ENCODE peak calls at places on chromosomes 4 and X, in seven cellular contexts. R is omental fat pad, S is psoas muscle, G is WTC11, Z is ovary, N is fibroblast of lung, K is A549. O is an unnamed sample.

GRCh38 chr4:20017439-20017838 is 234.3 kb upstream of the SLIT2 start:
- DNase-seq in S (no peak), Z (no peak), N (no peak), R (no peak), K (no peak), G (no peak), O (no peak)

GRCh38 chr4:182126096-182126495 is 117.1 kb upstream of the TENM3 start:
- DNase-seq in S (no peak), Z (no peak), K (no peak), G (no peak), R (no peak), N (peak; percentile 68), O (no peak)

GRCh38 chr4:120765271-120765985 is 157.1 kb downstream of the PRDM5 start:
- DNase-seq in G (no peak), S (no peak), K (no peak), Z (no peak), R (no peak), N (no peak), O (no peak)

GRCh38 chr4:99447079-99447478 is 11.9 kb upstream of the ADH7 start:
- DNase-seq in Z (no peak), N (peak; percentile 75), G (no peak), R (no peak), S (no peak), K (no peak), O (peak; percentile 22)

GRCh38 chr4:173834151-173834550 is 304.1 kb upstream of the HAND2 start:
- DNase-seq in K (peak; percentile 0), R (no peak), S (no peak), Z (no peak), N (no peak), G (no peak), O (no peak)

GRCh38 chr4:10098770-10099139 is 17.8 kb downstream of the WDR1 start:
- DNase-seq in Z (no peak), S (no peak), G (no peak), R (no peak), N (peak; percentile 88), K (no peak), O (no peak)

GRCh38 chrX:12421918-12422317 is 283.6 kb downstream of the FRMPD4 start:
- DNase-seq in S (no peak), K (no peak), N (peak; percentile 32), Z (no peak), R (no peak), G (no peak), O (no peak)

GRCh38 chr4:147773261-147774184 is 41.6 kb downstream of the ARHGAP10 start:
- DNase-seq in Z (no peak), N (peak; percentile 74), S (no peak), K (no peak), G (no peak), R (no peak), O (no peak)

GRCh38 chr4:102196221-102196620 is 149.1 kb downstream of the SLC39A8 start:
- DNase-seq in Z (no peak), K (no peak), G (no peak), R (no peak), N (peak; percentile 73), S (no peak), O (no peak)

GRCh38 chrX:106964290-106964689 is 35.7 kb downstream of the MORC4 start:
- DNase-seq in N (no peak), Z (no peak), R (no peak), K (no peak), S (no peak), G (no peak), O (no peak)

GRCh38 chrX:48942895-48943294 is 14.5 kb downstream of the OTUD5 start:
- DNase-seq in S (no peak), K (no peak), N (no peak), Z (no peak), R (no peak), G (no peak), O (no peak)

DNA sequence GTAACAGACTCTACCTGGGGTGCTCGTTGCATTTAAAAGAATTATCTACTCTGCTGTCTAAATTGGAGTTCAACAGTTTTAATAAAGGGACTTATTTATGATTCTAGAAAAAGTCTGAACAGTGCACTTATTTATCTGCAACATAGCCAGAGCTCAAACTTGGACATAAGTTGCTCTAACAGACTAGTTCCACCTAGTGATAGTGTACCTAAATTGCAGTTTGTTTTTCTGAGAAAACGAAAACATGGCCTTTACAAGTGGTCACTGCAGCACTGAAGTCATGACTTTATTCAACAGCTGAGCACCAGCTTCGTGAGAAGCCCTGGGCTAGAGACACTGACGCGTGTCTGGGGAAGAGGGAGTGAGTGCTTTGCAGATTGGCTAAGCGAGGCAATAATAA is 77.3 kb upstream of the IGSF1 start:
- DNase-seq in K (peak; percentile 1), Z (no peak), N (no peak), S (no peak), G (no peak), R (no peak), O (no peak)
- TF ChIP-seq CTCF in K (no peak), Z (no peak), N (no peak), S (peak; percentile 34), G (no peak), R (no peak), O (no peak)

GRCh38 chrX:111170017-111170416 is 74.0 kb downstream of the PAK3 start:
- DNase-seq in K (no peak), G (no peak), N (peak; percentile 19), Z (no peak), S (no peak), R (no peak), O (no peak)

GRCh38 chrX:111165902-111166301 is 69.9 kb downstream of the PAK3 start:
- DNase-seq in S (no peak), N (no peak), Z (no peak), G (no peak), R (no peak), K (no peak), O (no peak)

GRCh38 chrX:111167334-111167733 is 71.3 kb downstream of the PAK3 start:
- DNase-seq in N (no peak), S (no peak), R (no peak), G (no peak), K (no peak), Z (no peak), O (no peak)

GRCh38 chrX:111169141-111169540 is 73.2 kb downstream of the PAK3 start:
- DNase-seq in R (no peak), K (no peak), G (no peak), S (no peak), N (no peak), Z (no peak), O (no peak)

GRCh38 chrX:111168314-111168713 is 72.3 kb downstream of the PAK3 start:
- DNase-seq in G (peak; percentile 11), S (no peak), R (no peak), K (no peak), Z (no peak), N (peak; percentile 10), O (no peak)
- TF ChIP-seq CTCF in G (no peak), S (no peak), R (no peak), K (peak; percentile 8), Z (no peak), N (no peak), O (peak; percentile 14)

GRCh38 chrX:94751611-94752010 is 1077.6 kb downstream of the FAM133A start:
- DNase-seq in S (no peak), N (no peak), Z (no peak), R (no peak), G (no peak), K (no peak), O (no peak)
- TF ChIP-seq CTCF in S (no peak), N (no peak), Z (no peak), R (no peak), G (no peak), K (no peak), O (no peak)

DNA sequence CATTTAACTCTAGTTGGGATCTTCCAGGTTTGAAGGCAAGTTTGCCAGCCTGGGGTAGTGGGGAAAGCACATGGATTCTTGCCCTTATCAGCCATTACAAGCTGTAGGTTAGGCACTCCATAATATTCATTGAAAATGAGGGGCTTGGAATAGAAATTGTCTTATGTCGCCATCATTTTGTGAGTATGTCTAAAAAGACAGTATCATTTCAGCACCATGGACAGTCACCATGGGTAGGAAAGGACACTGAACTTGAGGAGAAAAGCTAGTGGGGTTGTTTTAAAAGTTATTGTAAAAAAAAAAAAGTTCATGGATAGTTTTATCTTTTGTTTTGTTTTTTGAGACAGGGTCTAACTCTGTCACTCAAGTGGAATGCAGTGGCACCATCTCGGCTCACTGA is 356.1 kb downstream of the HNRNPD start:
- DNase-seq in N (peak; percentile 13), Z (no peak), K (peak; percentile 1), R (no peak), G (no peak), S (no peak), O (no peak)
- TF ChIP-seq CTCF in N (no peak), Z (no peak), K (no peak), R (no peak), G (no peak), S (no peak), O (no peak)

GRCh38 chr4:112031712-112032328 is 113.4 kb upstream of the FAM241A start:
- DNase-seq in Z (no peak), S (no peak), G (no peak), N (peak; percentile 41), K (peak; percentile 7), R (no peak), O (peak; percentile 22)
- TF ChIP-seq CTCF in Z (no peak), S (peak; percentile 49), G (no peak), N (peak; percentile 71), K (peak; percentile 80), R (no peak), O (peak; percentile 70)

GRCh38 chr4:8371251-8371995 is 69.1 kb downstream of the ACOX3 start:
- DNase-seq in Z (no peak), N (no peak), S (no peak), R (no peak), K (no peak), G (no peak), O (no peak)
- TF ChIP-seq CTCF in Z (no peak), N (no peak), S (no peak), R (no peak), K (no peak), G (no peak), O (no peak)

GRCh38 chr4:176261018-176261417 is 8.0 kb downstream of the ASB5 start:
- DNase-seq in R (no peak), G (no peak), S (no peak), N (no peak), K (no peak), Z (no peak), O (no peak)
- TF ChIP-seq CTCF in R (no peak), G (no peak), S (no peak), N (no peak), K (no peak), Z (no peak), O (no peak)